ENCODE peak calls at places on chromosomes 12 and 14, in eight cellular contexts. D is progenitor cell of endocrine pancreas; B is prostate gland; Q is anterior cingulate cortex; G is amygdala; Z is DMS79 treated with DMSO at 0.1 percent for 48 hours; E is activated CD4-positive, alpha-beta T cell treated with anti-CD3 and anti-CD28 coated beads for 1 hour; F is choroid plexus epithelial cell. J is an unnamed sample.

GRCh38 chr12:26668847-26669246 is 164.1 kb downstream of the ITPR2 start:
- DNase-seq in D (no peak), F (peak), E (no peak), B (no peak), G (no peak), Z (no peak), Q (no peak), J (no peak)

GRCh38 chr14:77347746-77348145 is 26.9 kb downstream of the GSTZ1 start:
- DNase-seq in G (no peak), Z (no peak), D (no peak), Q (no peak), E (no peak), B (no peak), F (peak), J (no peak)

GRCh38 chr14:71321556-71322315 is 414.5 kb downstream of the PCNX1 start:
- DNase-seq in D (no peak), Q (no peak), B (peak), F (peak), Z (peak), E (no peak), G (no peak), J (peak)

GRCh38 chr12:121110211-121110940 is 22.3 kb upstream of the P2RX7 start:
- DNase-seq in E (peak), F (peak), G (peak), D (peak), B (peak), Z (peak), Q (no peak), J (peak)

GRCh38 chr12:31626270-31626669 is 33.2 kb upstream of the ETFBKMT start:
- DNase-seq in E (no peak), F (peak), Z (no peak), G (no peak), D (no peak), B (no peak), Q (no peak), J (no peak)

GRCh38 chr12:7142057-7142644 is 12.0 kb downstream of the CLSTN3 start:
- DNase-seq in B (no peak), F (peak), Q (no peak), Z (no peak), E (peak), G (peak), D (peak), J (peak)

GRCh38 chr14:50602035-50602434 is 42.1 kb downstream of the ATL1 start:
- DNase-seq in D (no peak), B (no peak), G (no peak), Z (no peak), F (no peak), E (no peak), Q (no peak), J (no peak)

GRCh38 chr12:115660211-115660805 is 617.2 kb downstream of the MED13L start:
- DNase-seq in B (no peak), F (peak), E (no peak), G (no peak), Q (no peak), D (no peak), Z (no peak), J (no peak)

GRCh38 chr14:39247256-39247655 is 13.5 kb downstream of the MIA2 start:
- DNase-seq in B (no peak), G (no peak), Z (no peak), F (peak), D (no peak), Q (no peak), E (no peak), J (no peak)

GRCh38 chr14:62308316-62308715 is 546.1 kb downstream of the SNAPC1 start:
- DNase-seq in B (no peak), Q (no peak), F (no peak), Z (no peak), G (no peak), E (no peak), D (no peak), J (no peak)

GRCh38 chr12:20523658-20524057 is 155.3 kb downstream of the PDE3A start:
- DNase-seq in G (no peak), D (no peak), Z (no peak), F (peak), Q (no peak), E (no peak), B (no peak), J (no peak)

GRCh38 chr14:91293281-91293680 is 48.8 kb upstream of the GPR68 start:
- DNase-seq in Q (no peak), B (no peak), Z (no peak), D (no peak), G (no peak), F (no peak), E (no peak), J (no peak)

J was measured in thyroid gland.